ENCODE peak calls at places on chromosome 15, in five cellular contexts. P is endodermal cell, Z is tibial nerve, X is right cardiac atrium, O is left ventricle myocardium inferior. T is an unnamed sample.

GRCh38 chr15:92073044-92073785 is 219.7 kb downstream of the SLCO3A1 start:
- DNase-seq in P (no peak), Z (no peak), X (no peak), O (no peak), T (no peak)

GRCh38 chr15:62840518-62841268 is 201.9 kb upstream of the TPM1 start:
- DNase-seq in P (peak; percentile 24), Z (no peak), X (peak; percentile 34), O (no peak), T (no peak)

GRCh38 chr15:66883322-66883911 is 181.4 kb downstream of the SMAD6 start:
- DNase-seq in P (peak; percentile 95), Z (peak; percentile 96), X (peak; percentile 94), O (peak; percentile 90), T (peak; percentile 83)

GRCh38 chr15:70267879-70268278 is 170.2 kb upstream of the TLE3 start:
- DNase-seq in P (no peak), Z (no peak), X (no peak), O (no peak), T (no peak)

GRCh38 chr15:66580643-66581042 is 14.8 kb upstream of the LCTL start:
- DNase-seq in P (no peak), Z (peak; percentile 10), X (peak; percentile 74), O (peak; percentile 55), T (no peak)

GRCh38 chr15:78204351-78205309 is 29.7 kb downstream of the ACSBG1 start:
- DNase-seq in P (peak; percentile 44), Z (peak; percentile 18), X (peak; percentile 70), O (peak; percentile 55), T (peak; percentile 67)

GRCh38 chr15:53746101-53746500 is 13.4 kb downstream of the WDR72 start:
- DNase-seq in P (no peak), Z (no peak), X (no peak), O (no peak), T (no peak)

GRCh38 chr15:88344786-88345185 is 88.2 kb upstream of the NTRK3 start:
- DNase-seq in P (no peak), Z (no peak), X (no peak), O (no peak), T (no peak)

GRCh38 chr15:65368300-65368617 is 9.5 kb downstream of the IGDCC3 start:
- DNase-seq in P (peak; percentile 89), Z (no peak), X (no peak), O (no peak), T (no peak)

GRCh38 chr15:83118968-83119367 is 11.5 kb downstream of the TM6SF1 start:
- DNase-seq in P (no peak), Z (no peak), X (no peak), O (no peak), T (no peak)

GRCh38 chr15:85849946-85850345 is 55.2 kb upstream of the KLHL25 start:
- DNase-seq in P (peak; percentile 36), Z (no peak), X (no peak), O (no peak), T (no peak)
- H3K27me3 ChIP-seq in P (no peaks in the 10 kb centered on the region), Z (no peaks in the 10 kb centered on the region), X (peaks cover 2% of the 10 kb centered on the region), O (peaks cover 54% of the 10 kb centered on the region), T (peaks cover 5% of the 10 kb centered on the region)

GRCh38 chr15:40925495-40925862 is 3.7 kb upstream of the DLL4 start:
- DNase-seq in P (no peak), Z (no peak), X (no peak), O (no peak), T (no peak)
- H3K27me3 ChIP-seq in P (peaks cover 97% of the 10 kb centered on the region), Z (no peaks in the 10 kb centered on the region), X (no peaks in the 10 kb centered on the region), O (peaks cover 53% of the 10 kb centered on the region), T (peaks cover 30% of the 10 kb centered on the region)

DNA sequence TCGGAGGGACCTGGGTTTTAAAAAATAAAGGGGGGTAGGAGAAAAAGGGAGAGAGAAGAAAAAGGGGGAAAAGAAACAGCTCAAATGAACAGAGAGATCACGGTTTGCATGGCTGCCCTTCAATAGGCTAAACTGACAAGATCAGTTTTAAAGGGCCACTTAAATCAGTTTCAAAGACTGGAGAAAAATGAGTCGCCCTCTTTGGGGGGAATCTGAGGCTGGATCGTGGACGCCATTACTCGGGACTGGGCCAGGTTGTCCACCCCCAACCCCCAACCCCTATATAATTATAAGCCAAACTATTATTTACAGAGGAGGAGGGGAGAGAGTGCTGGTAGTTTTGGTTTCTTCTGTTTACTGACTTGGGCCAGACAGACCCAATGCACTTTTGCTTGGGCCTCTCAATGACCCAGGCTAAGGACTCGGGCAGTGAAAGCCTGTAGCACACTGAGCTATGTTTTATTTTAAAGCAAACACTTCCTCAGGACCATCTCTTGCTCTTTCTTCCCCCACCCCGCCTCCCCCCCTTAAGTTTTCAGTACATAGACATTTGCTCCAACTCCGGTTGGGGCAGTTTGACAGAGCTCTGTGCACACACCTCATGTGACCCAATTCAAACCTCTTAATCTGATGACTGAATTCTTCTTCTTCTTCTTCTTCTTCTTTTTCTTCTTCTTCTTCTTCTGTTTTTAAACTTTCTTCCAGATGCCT is 6.3 kb downstream of the NR2F2 start:
- DNase-seq in P (peak; percentile 49), Z (peak; percentile 36), X (no peak), O (no peak), T (no peak)
- H3K27me3 ChIP-seq in P (peaks cover 84% of the 10 kb centered on the region), Z (no peaks in the 10 kb centered on the region), X (no peaks in the 10 kb centered on the region), O (peaks cover 31% of the 10 kb centered on the region), T (peaks cover 100% of the 10 kb centered on the region)

DNA sequence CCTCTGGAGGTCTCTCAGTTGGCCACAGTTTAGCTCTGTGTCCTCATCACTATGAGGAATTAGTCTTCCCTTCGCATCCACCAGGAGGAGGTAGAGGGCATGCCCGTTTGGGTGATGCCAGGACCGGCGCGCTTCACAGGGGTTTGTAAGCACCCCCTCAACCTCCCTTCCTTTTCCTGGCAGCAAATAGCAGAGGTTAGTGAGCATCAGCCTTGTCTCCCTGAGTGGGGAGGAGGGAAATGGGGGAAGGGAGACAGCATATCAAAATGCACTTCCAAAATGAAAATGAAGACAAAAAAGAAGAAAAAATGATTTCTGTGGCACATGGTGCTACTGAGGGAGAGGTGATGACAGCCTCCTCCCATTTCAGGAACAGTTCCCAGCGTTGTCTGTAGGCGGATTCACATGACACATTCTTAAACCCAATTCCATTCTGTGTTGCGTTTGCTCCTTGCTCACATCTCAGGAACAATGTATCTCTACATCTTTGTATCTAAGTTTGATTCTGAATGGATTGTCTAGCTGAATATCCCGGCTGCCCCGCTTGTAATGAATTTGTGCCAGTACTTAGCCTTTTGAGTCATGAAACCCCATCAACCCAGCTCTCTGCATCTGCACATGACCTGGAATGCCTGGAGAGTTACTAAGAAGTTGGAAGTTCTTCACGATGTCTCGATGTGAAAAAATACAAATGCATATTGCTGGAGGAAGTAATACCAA is 45.1 kb downstream of the TYRO3 start:
- DNase-seq in P (peak; percentile 91), Z (peak; percentile 66), X (peak; percentile 68), O (peak; percentile 46), T (peak; percentile 62)
- H3K27me3 ChIP-seq in P (no peaks in the 10 kb centered on the region), Z (no peaks in the 10 kb centered on the region), X (no peaks in the 10 kb centered on the region), O (no peaks in the 10 kb centered on the region), T (no peaks in the 10 kb centered on the region)

GRCh38 chr15:32028921-32029320 is 1.4 kb upstream of the CHRNA7 start:
- DNase-seq in P (peak; percentile 85), Z (no peak), X (no peak), O (no peak), T (no peak)
- H3K27me3 ChIP-seq in P (peaks cover 35% of the 10 kb centered on the region), Z (no peaks in the 10 kb centered on the region), X (peaks cover 2% of the 10 kb centered on the region), O (peaks cover 76% of the 10 kb centered on the region), T (no peaks in the 10 kb centered on the region)

GRCh38 chr15:96369825-96370621 is 39.5 kb downstream of the NR2F2 start:
- DNase-seq in P (peak; percentile 74), Z (no peak), X (no peak), O (no peak), T (no peak)
- H3K27me3 ChIP-seq in P (peaks cover 99% of the 10 kb centered on the region), Z (no peaks in the 10 kb centered on the region), X (no peaks in the 10 kb centered on the region), O (peaks cover 76% of the 10 kb centered on the region), T (peaks cover 12% of the 10 kb centered on the region)

DNA sequence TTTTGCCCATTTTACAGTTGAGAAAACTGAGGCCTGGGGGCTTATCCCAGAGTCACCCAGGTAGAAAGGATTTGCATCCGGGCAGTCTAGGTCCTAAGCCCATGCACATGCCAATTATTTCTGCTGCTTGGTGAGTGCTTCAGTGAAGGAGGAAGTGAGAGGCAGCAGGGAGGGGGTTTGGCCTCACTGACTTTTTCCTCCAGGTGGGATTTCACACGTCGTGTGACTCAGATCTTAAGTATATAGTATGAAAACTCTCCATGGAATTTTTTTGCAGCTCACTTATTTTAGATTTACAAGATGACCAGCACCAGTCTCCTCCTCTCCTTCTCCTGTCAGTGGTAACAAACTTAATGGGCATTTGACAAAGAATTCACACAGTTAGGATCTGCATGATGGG is 4.6 kb downstream of the ITGA11 start:
- DNase-seq in P (peak; percentile 39), Z (no peak), X (no peak), O (no peak), T (no peak)
- H3K27me3 ChIP-seq in P (peaks cover 48% of the 10 kb centered on the region), Z (no peaks in the 10 kb centered on the region), X (no peaks in the 10 kb centered on the region), O (peaks cover 32% of the 10 kb centered on the region), T (peaks cover 31% of the 10 kb centered on the region)

GRCh38 chr15:58252586-58253323 is 114.6 kb downstream of the AQP9 start:
- DNase-seq in P (peak; percentile 67), Z (no peak), X (no peak), O (no peak), T (no peak)
- H3K27me3 ChIP-seq in P (no peaks in the 10 kb centered on the region), Z (no peaks in the 10 kb centered on the region), X (no peaks in the 10 kb centered on the region), O (no peaks in the 10 kb centered on the region), T (no peaks in the 10 kb centered on the region)

GRCh38 chr15:47186071-47186470 is 531.2 kb upstream of the SEMA6D start:
- DNase-seq in P (no peak), Z (no peak), X (no peak), O (no peak), T (no peak)

GRCh38 chr15:47184405-47185221 is 532.7 kb upstream of the SEMA6D start:
- DNase-seq in P (peak; percentile 85), Z (no peak), X (peak; percentile 16), O (peak; percentile 17), T (no peak)

GRCh38 chr15:47185222-47185800 is 532.0 kb upstream of the SEMA6D start:
- DNase-seq in P (no peak), Z (no peak), X (no peak), O (no peak), T (no peak)

GRCh38 chr15:47184003-47184404 is 533.3 kb upstream of the SEMA6D start:
- DNase-seq in P (no peak), Z (no peak), X (peak; percentile 17), O (no peak), T (peak; percentile 54)

DNA sequence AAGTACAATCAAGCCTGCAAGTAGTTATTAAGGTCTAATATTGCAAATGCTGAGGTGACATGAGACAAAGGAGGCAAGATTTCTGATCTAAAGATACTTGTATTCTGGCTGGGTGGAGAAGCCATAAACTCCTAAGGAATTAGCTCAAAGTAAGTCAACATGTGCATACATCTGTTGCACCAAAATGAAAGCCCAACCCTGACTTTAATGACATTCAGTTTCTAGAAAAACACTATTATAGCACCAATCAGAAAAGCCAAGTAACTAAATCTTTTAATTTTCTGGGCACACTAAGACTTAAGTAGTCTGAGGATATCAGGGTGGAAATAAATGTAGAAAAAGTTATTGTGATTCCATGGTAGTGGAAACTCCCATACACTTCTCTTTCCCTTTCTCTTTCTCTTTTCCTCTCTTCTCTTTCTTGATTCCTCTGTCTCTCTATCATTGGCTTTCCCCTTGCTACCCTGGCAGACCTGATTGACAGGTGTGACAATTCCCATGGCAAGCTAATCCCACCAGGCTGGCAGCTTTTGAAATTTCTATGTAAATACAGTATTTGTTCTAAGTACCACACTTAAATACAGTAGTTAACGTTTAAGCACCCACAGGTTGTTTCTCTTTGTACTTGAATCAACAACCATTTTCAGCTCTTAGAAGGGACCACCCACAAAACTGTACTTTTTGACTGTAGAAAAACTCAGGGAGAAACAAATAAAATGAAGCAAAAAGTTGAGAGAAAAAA is 528.4 kb upstream of the SEMA6D start:
- DNase-seq in P (peak; percentile 78), Z (no peak), X (no peak), O (no peak), T (no peak)
- H3K27me3 ChIP-seq in P (peaks cover 32% of the 10 kb centered on the region), Z (no peaks in the 10 kb centered on the region), X (peaks cover 3% of the 10 kb centered on the region), O (peaks cover 56% of the 10 kb centered on the region), T (peaks cover 9% of the 10 kb centered on the region)